ENCODE peak calls at places on chromosomes 4 and X, in five cellular contexts. I is sigmoid colon, B is psoas muscle, E is cardiac muscle cell, T is AG10803. C is an unnamed sample.
A peak's percentile ranks its signal among the peaks of the same experiment; 100 is the strongest.

GRCh38 chr4:168864831-168865541 is 145.1 kb downstream of the CBR4 start:
- DNase-seq in B (no peak), T (peak; percentile 94), E (peak; percentile 42), I (no peak), C (peak; percentile 65)

GRCh38 chr4:77188498-77189187 is 31.6 kb downstream of the CCNG2 start:
- DNase-seq in I (no peak), B (no peak), E (no peak), T (no peak), C (no peak)

GRCh38 chr4:20395160-20395773 is 143.6 kb downstream of the SLIT2 start:
- DNase-seq in T (peak; percentile 21), E (peak; percentile 63), I (no peak), B (no peak), C (peak; percentile 90)

GRCh38 chr4:159060161-159060560 is 42.7 kb upstream of the RAPGEF2 start:
- DNase-seq in B (no peak), T (no peak), I (no peak), E (no peak), C (no peak)

GRCh38 chrX:40209951-40210617 is 112.3 kb upstream of the BCOR start:
- DNase-seq in B (no peak), E (no peak), T (peak; percentile 7), I (no peak), C (no peak)

GRCh38 chrX:70049406-70049805 is 332 bp downstream of the AWAT2 start:
- DNase-seq in T (no peak), I (no peak), B (no peak), E (no peak), C (no peak)

GRCh38 chr4:158164849-158165248 is 8.0 kb downstream of the GASK1B start:
- DNase-seq in E (no peak), T (no peak), I (no peak), B (no peak), C (no peak)

GRCh38 chrX:48505481-48505880 is 3.3 kb upstream of the PORCN start:
- DNase-seq in T (no peak), I (no peak), E (no peak), B (no peak), C (no peak)

GRCh38 chrX:96004386-96004785 is 680.3 kb upstream of the DIAPH2 start:
- DNase-seq in I (no peak), B (no peak), E (no peak), T (peak; percentile 0), C (no peak)

GRCh38 chr4:2789351-2789750 is 3.5 kb upstream of the SH3BP2 start:
- DNase-seq in T (no peak), E (no peak), B (no peak), I (peak; percentile 35), C (no peak)

GRCh38 chr4:150593996-150594395 is 12.0 kb downstream of the MAB21L2 start:
- DNase-seq in E (no peak), T (peak; percentile 35), B (no peak), I (no peak), C (no peak)
- TF ChIP-seq CTCF in E (peak; percentile 41), T (peak; percentile 56), B (no peak), I (no peak), C (peak; percentile 43)

GRCh38 chr4:38902221-38902620 is 34.6 kb downstream of the FAM114A1 start:
- DNase-seq in I (no peak), B (no peak), E (no peak), T (no peak), C (no peak)

GRCh38 chr4:38905657-38906398 is 38.2 kb downstream of the FAM114A1 start:
- DNase-seq in B (no peak), I (no peak), E (no peak), T (no peak), C (no peak)

GRCh38 chr4:38904090-38904666 is 36.6 kb downstream of the FAM114A1 start:
- DNase-seq in E (peak; percentile 20), B (no peak), I (no peak), T (no peak), C (no peak)

GRCh38 chr4:38898245-38898644 is 30.6 kb downstream of the FAM114A1 start:
- DNase-seq in E (no peak), I (no peak), T (no peak), B (no peak), C (no peak)

DNA sequence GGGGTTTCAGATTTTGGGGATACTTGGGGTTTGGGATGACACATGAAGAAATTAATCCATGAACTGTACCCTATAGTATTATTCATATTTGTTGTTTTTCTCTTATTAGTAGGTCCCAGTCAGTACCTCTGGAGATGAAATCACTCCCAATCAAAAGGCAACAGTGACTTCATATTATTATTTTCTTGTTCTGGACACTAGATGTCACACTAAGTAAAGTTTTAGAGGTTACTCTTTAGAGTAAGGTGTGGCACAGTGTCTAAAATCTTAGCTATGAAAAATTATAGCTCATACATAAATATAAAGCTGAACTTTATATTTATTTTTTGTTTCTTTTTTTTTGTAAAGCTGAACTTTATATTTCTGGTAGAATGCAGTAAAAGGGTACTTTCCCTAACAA is 35.1 kb downstream of the FAM114A1 start:
- DNase-seq in B (no peak), I (no peak), E (peak; percentile 23), T (peak; percentile 12), C (no peak)
- H3K4me3 ChIP-seq in B (no peak overlapping the region), I (no peak overlapping the region), E (no peak overlapping the region), T (no peak overlapping the region), C (no peak overlapping the region)

GRCh38 chr4:115357767-115358166 is 244.3 kb upstream of the NDST4 start:
- DNase-seq in E (no peak), B (no peak), T (no peak), I (no peak), C (no peak)

GRCh38 chr4:115355329-115355728 is 241.9 kb upstream of the NDST4 start:
- DNase-seq in I (no peak), E (no peak), B (no peak), T (no peak), C (no peak)

GRCh38 chr4:115356176-115356575 is 242.8 kb upstream of the NDST4 start:
- DNase-seq in E (no peak), I (no peak), T (no peak), B (no peak), C (no peak)

GRCh38 chr4:115353370-115353769 is 239.9 kb upstream of the NDST4 start:
- DNase-seq in B (no peak), I (no peak), E (no peak), T (no peak), C (no peak)
- TF ChIP-seq CTCF in B (no peak), I (no peak), E (no peak), T (no peak), C (no peak)

GRCh38 chr4:187586892-187587291 is 408.7 kb upstream of the ZFP42 start:
- DNase-seq in I (no peak), T (peak; percentile 29), B (no peak), E (no peak), C (no peak)
- H3K4me3 ChIP-seq in I (no peak overlapping the region), T (no peak overlapping the region), B (no peak overlapping the region), E (no peak overlapping the region), C (no peak overlapping the region)

GRCh38 chr4:136329042-136329662 is 1203.1 kb downstream of the PCDH18 start:
- DNase-seq in B (no peak), T (no peak), I (no peak), E (peak; percentile 8), C (peak; percentile 55)
- TF ChIP-seq CTCF in B (no peak), T (no peak), I (no peak), E (no peak), C (peak; percentile 70)

C was measured in endodermal cell.